ENCODE peak calls at places on chromosomes 12 and 14, in six cellular contexts. M, I, X, Q, Y and J are unnamed samples.

GRCh38 chr12:131364903-131365820 is 345.7 kb upstream of the SFSWAP start:
- DNase-seq in X (no peak), M (peak; percentile 28), Y (no peak), Q (no peak), I (peak; percentile 23), J (no peak)

GRCh38 chr12:112752298-112752697 is 39.2 kb upstream of the RPH3A start:
- DNase-seq in I (no peak), X (no peak), Q (no peak), Y (no peak), M (no peak), J (no peak)

GRCh38 chr12:108285016-108285415 is 54.1 kb downstream of the CMKLR1 start:
- DNase-seq in X (no peak), M (peak; percentile 64), I (no peak), Q (no peak), Y (no peak), J (no peak)

GRCh38 chr12:113233967-113234366 is 12.7 kb downstream of the TPCN1 start:
- DNase-seq in Q (no peak), X (no peak), Y (no peak), M (no peak), I (peak; percentile 12), J (no peak)

GRCh38 chr14:91186515-91187066 is 57.9 kb downstream of the GPR68 start:
- DNase-seq in Q (no peak), Y (no peak), I (no peak), X (no peak), M (no peak), J (no peak)

GRCh38 chr14:51395361-51395849 is 155.4 kb downstream of the TMX1 start:
- DNase-seq in X (peak; percentile 82), Y (peak; percentile 30), M (peak; percentile 64), Q (peak; percentile 44), I (peak; percentile 51), J (peak; percentile 35)

GRCh38 chr12:38921025-38921677 is 15.8 kb upstream of the CPNE8 start:
- DNase-seq in X (peak; percentile 72), Q (no peak), I (no peak), M (peak; percentile 89), Y (peak; percentile 56), J (peak; percentile 28)

GRCh38 chr12:4383304-4383865 is 3.9 kb upstream of the FGF23 start:
- DNase-seq in Q (no peak), I (no peak), Y (no peak), X (no peak), M (peak; percentile 94), J (no peak)

GRCh38 chr12:124774054-124774461 is 89.6 kb downstream of the SCARB1 start:
- DNase-seq in X (peak; percentile 49), I (no peak), M (no peak), Y (no peak), Q (no peak), J (no peak)

GRCh38 chr12:112066566-112066965 is 42.0 kb downstream of the NAA25 start:
- DNase-seq in I (no peak), M (no peak), Q (no peak), X (no peak), Y (no peak), J (no peak)

DNA sequence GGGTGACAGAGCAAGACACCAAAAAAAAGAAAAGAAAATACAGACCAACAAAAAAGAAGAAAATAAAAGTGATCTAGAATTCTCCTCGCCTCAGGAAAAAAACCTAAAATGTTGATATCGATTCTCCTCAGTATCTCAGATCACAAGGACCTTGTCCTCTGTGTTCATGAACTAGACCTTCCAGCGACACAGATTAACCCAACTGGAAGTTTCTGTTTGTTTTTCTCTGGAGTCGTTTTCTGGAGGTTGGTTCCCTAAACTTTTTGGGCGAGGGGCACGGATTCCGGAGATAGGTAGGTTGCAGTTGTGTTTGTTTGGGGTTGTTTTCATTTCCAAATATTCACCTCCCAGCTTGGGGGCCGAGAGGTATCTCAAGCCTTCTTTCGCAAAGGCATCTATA is 559 bp upstream of the RFC5 start:
- DNase-seq in X (no peak), I (no peak), Q (no peak), Y (no peak), M (no peak), J (no peak)
- H3K4me3 ChIP-seq in X (peak overlapping the region; percentile 92), I (peak overlapping the region; percentile 1), Q (peak overlapping the region; percentile 82), Y (no peak overlapping the region), M (no peak overlapping the region), J (peak overlapping the region; percentile 80)

GRCh38 chr12:30927210-30927576 is 645 bp downstream of the TSPAN11 start:
- DNase-seq in I (no peak), Q (no peak), X (no peak), Y (no peak), M (no peak), J (no peak)
- H3K4me3 ChIP-seq in I (no peak overlapping the region), Q (no peak overlapping the region), X (no peak overlapping the region), Y (no peak overlapping the region), M (peak overlapping the region; percentile 73), J (peak overlapping the region; percentile 39)

DNA sequence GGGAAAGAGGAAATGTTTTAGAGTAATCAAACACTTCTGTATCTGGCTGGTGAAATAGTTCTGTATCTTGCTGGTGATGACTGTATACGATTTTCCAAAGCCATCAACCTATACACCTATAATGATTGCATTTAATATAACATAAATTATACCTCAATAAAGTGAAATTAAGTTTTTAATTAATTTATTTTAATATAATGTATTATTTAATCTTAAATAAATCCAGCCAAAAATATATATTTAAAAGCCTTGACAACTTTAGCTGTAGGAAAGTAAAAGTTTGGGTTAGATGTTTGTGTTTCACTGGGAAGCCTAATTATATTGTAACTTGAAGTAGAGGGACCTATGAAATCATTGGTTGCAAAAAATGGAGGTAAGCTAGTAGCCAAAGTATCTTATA is 654.8 kb upstream of the MIS18BP1 start:
- DNase-seq in Q (no peak), I (no peak), M (no peak), Y (no peak), X (no peak), J (no peak)
- H3K4me3 ChIP-seq in Q (no peak overlapping the region), I (no peak overlapping the region), M (no peak overlapping the region), Y (no peak overlapping the region), X (no peak overlapping the region), J (no peak overlapping the region)

GRCh38 chr14:60736494-60736893 is 1.9 kb downstream of the MNAT1 start:
- DNase-seq in M (no peak), X (peak; percentile 75), I (no peak), Y (no peak), Q (no peak), J (peak; percentile 42)
- H3K4me3 ChIP-seq in M (peak overlapping the region; percentile 98), X (peak overlapping the region; percentile 83), I (no peak overlapping the region), Y (no peak overlapping the region), Q (no peak overlapping the region), J (peak overlapping the region; percentile 79)